ENCODE peak calls at places on chromosomes 12 and 14, in ten cellular contexts. C is AML-193, S is RWPE1, E is Caki2, D is COR-L47, W is fibroblast of lung, G is T-helper 9 cell, U is HEK293T, O is T-helper 2 cell, H is RPMI7951. Z is an unnamed sample.
A peak's percentile ranks its signal among the peaks of the same experiment; 100 is the strongest.

GRCh38 chr12:45273717-45274271 is 57.9 kb downstream of the ANO6 start:
- DNase-seq in H (peak; percentile 96), D (no peak), S (peak; percentile 89), E (peak; percentile 78), C (no peak), G (no peak), U (no peak), W (peak; percentile 89), O (no peak), Z (no peak)

GRCh38 chr12:57341275-57341990 is 89.4 kb downstream of the R3HDM2 start:
- DNase-seq in H (no peak), O (no peak), W (no peak), E (no peak), D (no peak), U (no peak), G (no peak), C (no peak), S (no peak), Z (no peak)

GRCh38 chr12:88142610-88142991 is 494 bp downstream of the TMTC3 start:
- DNase-seq in U (peak; percentile 4), S (peak; percentile 13), D (peak; percentile 15), O (peak; percentile 22), W (no peak), C (no peak), H (no peak), E (no peak), G (peak; percentile 9), Z (no peak)

GRCh38 chr12:59250766-59251165 is 330.5 kb upstream of the LRIG3 start:
- DNase-seq in G (no peak), D (no peak), U (no peak), H (no peak), S (no peak), O (no peak), W (no peak), C (no peak), E (no peak), Z (no peak)

GRCh38 chr14:55699131-55700057 is 119.4 kb downstream of the KTN1 start:
- DNase-seq in E (peak; percentile 90), D (no peak), C (no peak), W (peak; percentile 31), G (no peak), S (peak; percentile 51), U (no peak), O (no peak), H (peak; percentile 87), Z (no peak)

GRCh38 chr12:6915023-6915788 is 826 bp downstream of the ENO2 start:
- DNase-seq in H (peak; percentile 41), E (peak; percentile 67), O (peak; percentile 30), C (no peak), G (no peak), U (no peak), S (no peak), D (no peak), W (no peak), Z (no peak)

GRCh38 chr14:103126873-103127304 is 3.6 kb downstream of the TNFAIP2 start:
- DNase-seq in S (peak; percentile 55), H (no peak), G (no peak), C (no peak), W (no peak), D (no peak), O (no peak), E (no peak), U (peak; percentile 49), Z (peak; percentile 50)

GRCh38 chr12:10601860-10602259 is 11.5 kb downstream of the MAGOHB start:
- DNase-seq in D (no peak), O (no peak), H (no peak), G (no peak), E (no peak), C (no peak), W (no peak), U (no peak), S (no peak), Z (no peak)

GRCh38 chr14:92951912-92952471 is 29.0 kb downstream of the CHGA start:
- DNase-seq in E (peak; percentile 52), W (peak; percentile 62), H (peak; percentile 37), U (peak; percentile 86), G (peak; percentile 72), D (peak; percentile 83), O (peak; percentile 77), S (peak; percentile 63), C (peak; percentile 29), Z (peak; percentile 20)

GRCh38 chr12:43835656-43836454 is at the start of gene TMEM117:
- DNase-seq in D (peak; percentile 5), S (peak; percentile 50), G (peak; percentile 54), U (peak; percentile 60), O (peak; percentile 64), H (peak; percentile 67), E (peak; percentile 75), C (no peak), W (peak; percentile 52), Z (no peak)

GRCh38 chr12:44842669-44843068 is 33.4 kb downstream of the NELL2 start:
- DNase-seq in H (no peak), O (no peak), E (no peak), D (no peak), C (no peak), W (no peak), U (no peak), S (no peak), G (no peak), Z (no peak)

GRCh38 chr12:128513831-128514230 is 246.9 kb downstream of the TMEM132C start:
- DNase-seq in U (no peak), D (no peak), E (no peak), H (no peak), C (no peak), O (no peak), S (no peak), G (no peak), W (no peak), Z (no peak)

GRCh38 chr14:82011460-82011859 is 477.8 kb upstream of the SEL1L start:
- DNase-seq in U (no peak), H (no peak), E (no peak), S (no peak), W (no peak), O (no peak), C (no peak), G (no peak), D (no peak), Z (no peak)

GRCh38 chr12:67482751-67483661 is 165.5 kb upstream of the DYRK2 start:
- DNase-seq in W (peak; percentile 41), D (peak; percentile 77), C (no peak), E (no peak), S (no peak), U (no peak), G (peak; percentile 67), O (peak; percentile 88), H (peak; percentile 54), Z (no peak)

GRCh38 chr12:70288817-70289216 is 45.6 kb downstream of the CNOT2 start:
- DNase-seq in U (no peak), H (no peak), W (no peak), G (no peak), S (no peak), E (no peak), D (no peak), C (no peak), O (no peak), Z (no peak)

GRCh38 chr14:60090864-60091519 is 731 bp upstream of the PCNX4 start:
- DNase-seq in E (no peak), O (peak; percentile 51), C (peak; percentile 10), W (peak; percentile 89), U (peak; percentile 53), H (peak; percentile 78), S (peak; percentile 71), D (peak; percentile 50), G (no peak), Z (peak; percentile 72)

GRCh38 chr12:77387214-77387613 is 321.8 kb upstream of the E2F7 start:
- DNase-seq in D (no peak), W (no peak), H (no peak), U (no peak), S (no peak), O (no peak), C (no peak), G (no peak), E (no peak), Z (no peak)

GRCh38 chr12:109944975-109945374 is 44.9 kb downstream of the TCHP start:
- DNase-seq in U (no peak), G (no peak), H (no peak), O (no peak), C (no peak), W (peak; percentile 71), E (no peak), D (no peak), S (no peak), Z (no peak)

GRCh38 chr12:11657511-11657910 is 8.0 kb downstream of the ETV6 start:
- DNase-seq in U (no peak), O (no peak), D (no peak), C (no peak), E (no peak), H (peak; percentile 84), G (no peak), S (no peak), W (no peak), Z (no peak)

GRCh38 chr14:98210045-98210678 is 1061.8 kb downstream of the BCL11B start:
- DNase-seq in E (no peak), O (peak; percentile 85), H (no peak), U (no peak), C (no peak), S (no peak), D (no peak), W (no peak), G (peak; percentile 21), Z (no peak)

GRCh38 chr12:468671-469389 is 9.1 kb downstream of the B4GALNT3 start:
- DNase-seq in O (no peak), E (no peak), U (no peak), C (no peak), S (no peak), D (no peak), W (no peak), G (no peak), H (peak; percentile 58), Z (no peak)

GRCh38 chr14:38022775-38023174 is 184.9 kb upstream of the SSTR1 start:
- DNase-seq in D (no peak), H (no peak), U (no peak), W (no peak), S (no peak), E (no peak), O (no peak), C (no peak), G (no peak), Z (no peak)

GRCh38 chr14:61537567-61538463 is 157.5 kb upstream of the HIF1A start:
- DNase-seq in O (no peak), G (no peak), E (peak; percentile 73), S (peak; percentile 97), W (peak; percentile 73), H (peak; percentile 60), U (no peak), C (no peak), D (peak; percentile 57), Z (no peak)

GRCh38 chr12:105783983-105784947 is 354.5 kb downstream of the NUAK1 start:
- DNase-seq in H (peak; percentile 45), G (no peak), C (no peak), O (peak; percentile 22), S (no peak), W (no peak), U (no peak), E (no peak), D (no peak), Z (no peak)

GRCh38 chr12:125188912-125189881 is 124.0 kb downstream of the AACS start:
- DNase-seq in D (no peak), G (no peak), U (no peak), S (no peak), H (no peak), E (no peak), W (no peak), O (no peak), C (no peak), Z (no peak)

GRCh38 chr12:92654929-92655328 is 47.9 kb upstream of the PLEKHG7 start:
- DNase-seq in U (no peak), C (no peak), H (no peak), E (no peak), D (no peak), W (peak; percentile 26), O (no peak), G (no peak), S (no peak), Z (no peak)

GRCh38 chr12:96425321-96425720 is 25.1 kb upstream of the CDK17 start:
- DNase-seq in H (peak; percentile 76), O (peak; percentile 80), W (peak; percentile 99), S (peak; percentile 42), C (no peak), E (no peak), G (no peak), U (no peak), D (no peak), Z (no peak)

GRCh38 chr12:104049278-104050257 is at the start of gene GLT8D2:
- DNase-seq in S (peak; percentile 44), O (no peak), D (no peak), E (no peak), W (peak; percentile 87), U (peak; percentile 65), H (peak; percentile 83), C (no peak), G (no peak), Z (no peak)

Z was measured in NCI-H524 treated with DMSO at 0.1 percent for 48 hours.